ENCODE peak calls at places on chromosomes 3 and 15, in four cellular contexts. Q is fibroblast of mammary gland; O is CD8-positive, alpha-beta T cell; G is tibial artery. J is an unnamed sample.

GRCh38 chr15:39578851-39579486 is 1.9 kb upstream of the THBS1 start:
- DNase-seq in Q (peak), O (no peak), G (no peak), J (no peak)

GRCh38 chr3:72595927-72596610 is 252.2 kb downstream of the SHQ1 start:
- DNase-seq in Q (no peak), O (no peak), G (no peak), J (peak)

GRCh38 chr3:169575381-169575780 is 88.1 kb downstream of the MECOM start:
- DNase-seq in Q (peak), O (no peak), G (no peak), J (peak)

GRCh38 chr3:193190387-193190786 is 50.6 kb upstream of the PLAAT1 start:
- DNase-seq in Q (peak), O (no peak), G (no peak), J (peak)

GRCh38 chr3:127263586-127264231 is 24.1 kb downstream of the PRR20G start:
- DNase-seq in Q (no peak), O (no peak), G (no peak), J (no peak)

GRCh38 chr3:69541823-69542264 is 156.0 kb upstream of the FRMD4B start:
- DNase-seq in Q (no peak), O (no peak), G (no peak), J (peak)

GRCh38 chr3:140628606-140629005 is 49.3 kb upstream of the TRIM42 start:
- DNase-seq in Q (no peak), O (no peak), G (no peak), J (peak)

GRCh38 chr15:27468151-27468556 is 497.2 kb downstream of the GABRG3 start:
- DNase-seq in Q (no peak), O (no peak), G (no peak), J (no peak)

GRCh38 chr3:183259087-183259486 is 6.0 kb downstream of the B3GNT5 start:
- DNase-seq in Q (no peak), O (no peak), G (no peak), J (peak)

GRCh38 chr3:194344012-194344411 is 7.1 kb downstream of the CPN2 start:
- DNase-seq in Q (peak), O (peak), G (peak), J (peak)

GRCh38 chr15:69045810-69046209 is 31.3 kb downstream of the NOX5 start:
- DNase-seq in Q (no peak), O (no peak), G (no peak), J (peak)

GRCh38 chr3:33312361-33312760 is 35.1 kb downstream of the FBXL2 start:
- DNase-seq in Q (no peak), O (no peak), G (no peak), J (no peak)

GRCh38 chr15:69592954-69593353 is 140.3 kb downstream of the RPLP1 start:
- DNase-seq in Q (no peak), O (no peak), G (no peak), J (no peak)

GRCh38 chr15:31295660-31296059 is 31.0 kb upstream of the KLF13 start:
- DNase-seq in Q (no peak), O (no peak), G (no peak), J (no peak)

GRCh38 chr3:195103623-195104022 is 167.3 kb downstream of the XXYLT1 start:
- DNase-seq in Q (peak), O (no peak), G (no peak), J (peak)

GRCh38 chr3:53084310-53085001 is 38.6 kb upstream of the SFMBT1 start:
- DNase-seq in Q (peak), O (no peak), G (no peak), J (no peak)

GRCh38 chr3:60189304-60189703 is 1061.9 kb downstream of the FHIT start:
- DNase-seq in Q (no peak), O (no peak), G (no peak), J (no peak)

GRCh38 chr3:49329201-49329600 is 10.7 kb downstream of the USP4 start:
- DNase-seq in Q (no peak), O (no peak), G (no peak), J (peak)

GRCh38 chr3:49324768-49325167 is 15.1 kb downstream of the USP4 start:
- DNase-seq in Q (no peak), O (no peak), G (no peak), J (no peak)

GRCh38 chr3:49333091-49333490 is 6.8 kb downstream of the USP4 start:
- DNase-seq in Q (no peak), O (no peak), G (no peak), J (no peak)

GRCh38 chr3:49327485-49327884 is 12.4 kb downstream of the USP4 start:
- DNase-seq in Q (peak), O (no peak), G (no peak), J (peak)
- TF ChIP-seq CTCF in Q (peak), O (no peak), G (no peak), J (peak)

GRCh38 chr3:129593595-129594339 is 12.7 kb downstream of the PLXND1 start:
- DNase-seq in Q (no peak), O (peak), G (no peak), J (peak)
- H3K4me3 ChIP-seq in Q (no peak), O (peak), G (no peak), J (no peak)

GRCh38 chr3:45034612-45035252 is 8.6 kb downstream of the CLEC3B start:
- DNase-seq in Q (no peak), O (peak), G (peak), J (no peak)

GRCh38 chr3:45038096-45038455 is 12.0 kb downstream of the CLEC3B start:
- DNase-seq in Q (no peak), O (no peak), G (no peak), J (no peak)

GRCh38 chr3:45032113-45032512 is 6.0 kb downstream of the CLEC3B start:
- DNase-seq in Q (no peak), O (no peak), G (no peak), J (no peak)

GRCh38 chr3:45033799-45034198 is 7.7 kb downstream of the CLEC3B start:
- DNase-seq in Q (no peak), O (no peak), G (no peak), J (no peak)

GRCh38 chr3:45035441-45036301 is 9.6 kb downstream of the CLEC3B start:
- DNase-seq in Q (peak), O (peak), G (no peak), J (peak)
- TF ChIP-seq CTCF in Q (no peak), O (no peak), G (no peak), J (peak)

DNA sequence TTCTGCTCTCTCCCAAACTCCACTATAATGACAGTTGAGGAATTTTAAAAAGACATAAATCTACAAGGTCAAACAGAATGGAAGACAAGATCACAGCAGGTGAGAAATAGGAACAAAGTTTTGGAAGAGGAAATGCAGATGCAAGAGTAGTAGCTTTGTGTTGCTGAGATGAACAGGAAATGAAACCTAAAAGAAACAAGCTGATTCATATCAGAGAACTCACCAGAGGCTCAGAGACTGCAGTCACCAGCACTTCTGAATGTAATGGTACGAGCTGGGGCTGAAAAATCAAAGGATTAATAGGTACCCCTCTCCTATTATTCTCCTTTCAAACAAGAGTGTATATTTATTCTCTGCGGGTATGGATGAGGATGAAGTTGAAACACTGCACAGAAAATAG is 460.0 kb downstream of the RAP2B start:
- DNase-seq in Q (no peak), O (no peak), G (no peak), J (no peak)
- H3K4me3 ChIP-seq in Q (no peak), O (no peak), G (no peak), J (no peak)

GRCh38 chr3:7075901-7076300 is 215.0 kb downstream of the GRM7 start:
- DNase-seq in Q (no peak), O (no peak), G (no peak), J (no peak)
- TF ChIP-seq CTCF in Q (no peak), O (no peak), G (no peak), J (no peak)

DNA sequence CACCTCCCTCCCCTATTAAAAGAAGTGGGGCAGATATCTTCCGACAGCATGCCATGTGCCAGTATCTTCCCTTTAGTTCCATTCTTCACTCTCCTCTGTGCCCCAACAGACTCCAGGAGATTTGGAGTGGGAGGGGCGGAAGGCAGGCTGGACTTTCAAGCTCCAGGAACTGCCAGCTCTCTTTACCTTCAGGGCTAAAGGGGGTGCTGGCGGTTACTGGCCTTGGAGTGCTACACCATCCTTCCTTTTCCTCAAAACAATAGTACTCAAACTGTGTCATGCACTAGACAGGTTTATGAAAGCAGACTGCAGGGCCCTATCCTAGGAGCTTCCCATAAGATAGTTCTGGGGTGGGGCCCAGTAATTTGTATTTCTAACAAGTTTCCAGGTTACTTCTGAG is 6.0 kb downstream of the LINS1 start:
- DNase-seq in Q (no peak), O (no peak), G (no peak), J (no peak)
- H3K4me3 ChIP-seq in Q (no peak), O (peak), G (no peak), J (no peak)

DNA sequence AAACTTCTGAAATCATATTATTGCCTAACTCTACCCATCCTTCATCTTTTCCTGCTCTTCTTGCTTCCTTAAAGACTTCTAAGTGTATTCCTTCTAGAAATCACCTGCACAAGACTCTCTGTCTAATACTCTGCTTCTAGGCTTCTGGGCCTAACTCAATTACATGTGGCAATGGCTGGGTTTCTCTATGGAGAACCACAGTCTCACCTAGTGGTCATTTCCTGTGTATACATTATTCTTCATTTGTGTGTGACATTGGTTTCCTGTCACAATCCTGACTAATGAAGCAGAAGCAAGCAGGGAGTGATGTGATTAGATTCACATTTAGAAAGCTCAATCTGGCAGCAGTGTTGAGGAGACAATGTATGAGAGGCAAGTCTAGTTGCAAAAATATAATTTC is 16.9 kb upstream of the CLDN1 start:
- DNase-seq in Q (peak), O (no peak), G (no peak), J (no peak)
- TF ChIP-seq CTCF in Q (peak), O (no peak), G (no peak), J (peak)

DNA sequence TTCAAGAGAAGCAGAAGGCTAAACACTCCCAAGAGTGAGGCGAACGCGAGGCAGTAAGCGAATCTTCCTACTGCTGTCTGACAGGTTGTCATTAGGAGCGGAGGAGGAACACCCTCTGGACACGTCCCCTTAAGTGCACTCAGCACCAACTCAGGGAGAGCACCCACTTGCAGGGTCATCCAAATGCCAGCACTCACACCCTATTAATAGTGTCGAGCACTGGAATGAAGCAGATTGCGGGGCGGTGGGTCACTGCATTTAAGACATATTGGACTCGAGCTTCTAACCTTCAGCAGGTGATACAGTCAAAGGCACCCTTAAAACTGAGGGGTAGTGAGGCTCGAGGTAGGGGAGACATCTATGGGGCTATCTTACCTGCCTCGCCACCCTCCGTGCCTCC is 28.7 kb downstream of the SH3BP5 start:
- DNase-seq in Q (no peak), O (no peak), G (no peak), J (no peak)
- H3K4me3 ChIP-seq in Q (no peak), O (no peak), G (no peak), J (no peak)

GRCh38 chr15:89111961-89112340 is 23.7 kb downstream of the ABHD2 start:
- DNase-seq in Q (no peak), O (no peak), G (no peak), J (no peak)

GRCh38 chr15:89111352-89111751 is 23.1 kb downstream of the ABHD2 start:
- DNase-seq in Q (no peak), O (no peak), G (no peak), J (no peak)

GRCh38 chr15:89113263-89113662 is 25.0 kb downstream of the ABHD2 start:
- DNase-seq in Q (no peak), O (no peak), G (no peak), J (no peak)

GRCh38 chr15:89110060-89110459 is 21.8 kb downstream of the ABHD2 start:
- DNase-seq in Q (no peak), O (no peak), G (no peak), J (no peak)

DNA sequence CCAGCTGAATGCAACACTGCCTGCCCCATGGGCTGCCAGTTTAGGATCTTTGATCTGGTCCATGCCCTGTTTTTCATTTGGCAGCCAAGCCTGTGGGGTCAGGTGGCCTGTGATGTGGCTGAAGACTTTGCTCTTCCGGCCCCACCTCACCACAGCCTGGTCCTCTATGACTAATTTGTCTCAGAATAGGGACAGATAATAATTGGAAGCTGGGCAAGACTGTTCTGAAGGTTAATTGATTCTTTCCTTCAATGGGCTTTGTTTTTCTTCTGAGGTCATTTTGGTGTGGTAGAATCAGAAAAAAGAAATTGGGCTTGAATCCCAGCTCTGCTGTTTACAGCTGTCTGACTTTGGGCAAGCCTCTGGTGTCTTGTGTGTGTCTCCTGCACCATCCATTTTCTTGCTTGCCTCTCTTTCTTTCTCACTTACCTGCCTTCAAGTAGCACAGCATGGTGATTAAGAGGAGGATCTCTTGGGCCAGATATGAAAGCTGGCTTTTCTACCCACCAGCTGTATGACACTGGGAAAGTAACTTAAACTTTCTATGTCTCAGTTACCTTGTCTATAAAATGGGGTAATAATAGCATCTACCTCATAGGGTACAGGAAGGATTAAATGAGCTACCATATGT is 24.2 kb downstream of the ABHD2 start:
- DNase-seq in Q (peak), O (no peak), G (peak), J (peak)
- TF ChIP-seq CTCF in Q (no peak), O (no peak), G (no peak), J (no peak)